ENCODE peak calls at places on chromosome 16, in five cellular contexts. G is MM.1S, Q is stomach, R is heart right ventricle, Y is AG04450. L is an unnamed sample.

GRCh38 chr16:85673529-85674417 is 15.0 kb downstream of the GINS2 start:
- DNase-seq in G (no peak), Q (peak; percentile 89), R (peak; percentile 72), Y (peak; percentile 29), L (peak; percentile 60)

GRCh38 chr16:12680531-12680930 is 123.2 kb downstream of the CPPED1 start:
- DNase-seq in G (no peak), Q (no peak), R (no peak), Y (no peak), L (no peak)

GRCh38 chr16:66481081-66481942 is 54.2 kb downstream of the BEAN1 start:
- DNase-seq in R (no peak), Q (no peak), Y (no peak), G (no peak), L (no peak)

GRCh38 chr16:24132048-24132796 is 123.9 kb upstream of the CACNG3 start:
- DNase-seq in Y (no peak), R (no peak), Q (no peak), G (no peak), L (no peak)

GRCh38 chr16:29770250-29770929 is 7.7 kb upstream of the ZG16 start:
- DNase-seq in R (no peak), Q (no peak), Y (no peak), G (no peak), L (no peak)

GRCh38 chr16:89320717-89321501 is 103.4 kb downstream of the ZNF778 start:
- DNase-seq in G (no peak), Q (peak; percentile 60), Y (no peak), R (peak; percentile 70), L (no peak)

GRCh38 chr16:89764711-89765201 is 43.4 kb downstream of the ZNF276 start:
- DNase-seq in Q (peak; percentile 86), G (peak; percentile 83), R (no peak), Y (no peak), L (no peak)

GRCh38 chr16:78045865-78046581 is 23.7 kb downstream of the CLEC3A start:
- DNase-seq in Q (peak; percentile 70), R (peak; percentile 71), G (no peak), Y (peak; percentile 4), L (peak; percentile 55)

GRCh38 chr16:88649924-88650748 is 717 bp downstream of the CYBA start:
- DNase-seq in Q (peak; percentile 48), G (peak; percentile 26), Y (no peak), R (peak; percentile 52), L (no peak)

GRCh38 chr16:85507342-85507741 is 105.8 kb upstream of the GSE1 start:
- DNase-seq in R (no peak), Y (no peak), G (no peak), Q (no peak), L (no peak)

GRCh38 chr16:27080870-27081269 is 14.1 kb downstream of the C16orf82 start:
- DNase-seq in Q (no peak), R (no peak), Y (no peak), G (no peak), L (peak; percentile 4)

GRCh38 chr16:29974291-29975133 is 844 bp downstream of the TAOK2 start:
- DNase-seq in Y (no peak), Q (no peak), R (peak; percentile 34), G (no peak), L (no peak)

GRCh38 chr16:80667925-80668324 is 127.1 kb downstream of the DYNLRB2 start:
- DNase-seq in Y (no peak), R (no peak), G (no peak), Q (no peak), L (no peak)

GRCh38 chr16:22206847-22207714 is 1.0 kb downstream of the EEF2K start:
- DNase-seq in G (peak; percentile 19), Q (peak; percentile 88), Y (no peak), R (peak; percentile 84), L (no peak)

GRCh38 chr16:54546481-54546880 is 259.9 kb upstream of the IRX3 start:
- DNase-seq in Q (no peak), Y (no peak), R (no peak), G (no peak), L (no peak)

GRCh38 chr16:85602831-85603755 is 10.0 kb upstream of the GSE1 start:
- DNase-seq in R (no peak), G (no peak), Y (no peak), Q (peak; percentile 80), L (no peak)

GRCh38 chr16:69938981-69939820 is 11.9 kb upstream of the CLEC18A start:
- DNase-seq in G (no peak), Y (no peak), Q (no peak), R (no peak), L (no peak)

GRCh38 chr16:71726491-71727319 is 2.2 kb upstream of the PHLPP2 start:
- DNase-seq in G (no peak), R (no peak), Y (no peak), Q (no peak), L (no peak)

GRCh38 chr16:30527635-30528178 is 1.3 kb upstream of the ZNF768 start:
- DNase-seq in Q (peak; percentile 36), Y (no peak), G (peak; percentile 51), R (no peak), L (no peak)

GRCh38 chr16:27258241-27258734 is 10.3 kb downstream of the NSMCE1 start:
- DNase-seq in G (no peak), Y (no peak), Q (no peak), R (no peak), L (no peak)

GRCh38 chr16:63745456-63745855 is 1376.4 kb downstream of the CDH11 start:
- DNase-seq in G (no peak), Y (no peak), Q (no peak), R (no peak), L (no peak)

GRCh38 chr16:12661656-12662172 is 142.0 kb downstream of the CPPED1 start:
- DNase-seq in Y (no peak), G (peak; percentile 34), Q (no peak), R (no peak), L (no peak)

GRCh38 chr16:19308392-19308791 is 22.9 kb downstream of the CLEC19A start:
- DNase-seq in Q (no peak), G (no peak), Y (no peak), R (no peak), L (no peak)

GRCh38 chr16:3963203-3963602 is 82.7 kb upstream of the CREBBP start:
- DNase-seq in R (no peak), Y (no peak), G (no peak), Q (no peak), L (no peak)
- H3K27ac ChIP-seq in R (no peak overlapping the region), Y (no peak overlapping the region), G (no peak overlapping the region), Q (peak overlapping the region; percentile 47), L (no peak overlapping the region)

DNA sequence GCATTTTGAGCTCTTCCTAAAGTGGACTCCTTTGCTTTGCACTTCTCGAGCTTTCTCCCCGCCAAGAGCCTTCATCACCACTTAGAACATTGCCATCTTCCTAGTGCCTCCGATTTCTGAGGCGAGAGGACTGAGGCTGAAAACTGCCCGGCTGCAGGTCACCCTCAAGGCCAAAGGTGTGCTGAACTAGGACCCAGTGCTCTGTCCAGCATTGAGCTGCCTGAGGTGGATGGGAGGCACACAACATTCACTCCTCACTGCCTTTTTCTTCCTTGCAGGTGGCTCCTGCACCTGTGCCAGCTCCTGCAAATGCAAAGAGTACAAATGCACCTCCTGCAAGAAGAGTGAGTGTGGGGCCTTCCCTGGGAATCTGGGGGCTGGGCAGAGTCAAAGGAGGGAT is 5.4 kb downstream of the MT1A start:
- DNase-seq in R (no peak), G (no peak), Q (no peak), Y (no peak), L (no peak)
- H3K4me3 ChIP-seq in R (peak overlapping the region; percentile 48), G (peak overlapping the region; percentile 32), Q (peak overlapping the region; percentile 44), Y (no peak overlapping the region), L (no peak overlapping the region)

GRCh38 chr16:87234601-87235000 is 82.6 kb downstream of the C16orf95 start:
- DNase-seq in Y (no peak), R (no peak), G (no peak), Q (no peak), L (no peak)
- H3K27ac ChIP-seq in Y (no peak overlapping the region), R (no peak overlapping the region), G (no peak overlapping the region), Q (no peak overlapping the region), L (no peak overlapping the region)

GRCh38 chr16:2692251-2692947 is 10.1 kb downstream of the KCTD5 start:
- DNase-seq in G (no peak), R (peak; percentile 52), Y (no peak), Q (no peak), L (no peak)

GRCh38 chr16:2691491-2692248 is 9.3 kb downstream of the KCTD5 start:
- DNase-seq in Q (peak; percentile 80), R (peak; percentile 51), Y (no peak), G (no peak), L (no peak)

GRCh38 chr16:2692948-2693651 is 10.8 kb downstream of the KCTD5 start:
- DNase-seq in R (peak; percentile 17), G (no peak), Y (no peak), Q (peak; percentile 48), L (no peak)

GRCh38 chr16:2689968-2690830 is 7.9 kb downstream of the KCTD5 start:
- DNase-seq in R (no peak), Y (no peak), Q (no peak), G (no peak), L (no peak)

DNA sequence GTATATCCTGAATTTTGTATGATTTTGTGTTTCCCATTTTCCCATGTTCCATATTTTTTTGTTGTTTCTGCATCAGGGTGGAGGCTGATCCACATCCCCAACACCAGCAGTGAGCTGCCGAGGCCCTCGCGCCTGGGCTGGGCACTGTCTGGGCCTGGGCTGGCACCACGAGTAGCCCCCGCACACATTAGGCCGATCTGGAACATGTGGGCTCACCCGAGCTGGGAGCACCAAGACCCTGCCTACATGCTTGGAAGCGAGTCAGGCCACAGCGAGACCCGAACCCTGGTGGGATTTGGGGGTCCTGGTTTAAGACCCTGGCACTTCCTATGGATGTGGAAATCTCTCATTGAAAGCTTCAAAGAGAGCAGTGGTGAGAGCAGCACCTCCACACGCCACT is 8.5 kb downstream of the KCTD5 start:
- DNase-seq in Y (no peak), Q (no peak), R (no peak), G (no peak), L (no peak)
- H3K4me3 ChIP-seq in Y (no peak overlapping the region), Q (no peak overlapping the region), R (no peak overlapping the region), G (no peak overlapping the region), L (no peak overlapping the region)

DNA sequence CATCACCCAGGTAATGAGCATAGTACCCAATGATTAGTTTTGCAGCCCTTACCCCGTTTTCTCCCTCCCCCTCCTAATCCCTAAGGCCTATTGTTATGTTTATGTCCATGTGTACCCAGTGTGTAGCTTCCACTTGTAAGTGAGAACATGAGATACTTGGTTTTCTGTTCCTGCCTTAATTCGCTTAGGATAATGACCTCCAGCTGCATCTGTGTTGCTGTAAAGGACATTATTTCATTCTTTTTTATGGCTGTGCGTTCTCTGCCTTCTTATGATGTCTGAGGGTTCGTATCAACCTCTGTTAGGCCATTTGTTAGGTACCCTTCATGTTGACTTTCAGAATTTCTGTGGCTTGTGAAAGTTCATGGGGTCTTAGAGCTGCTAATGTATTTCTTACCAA is 31.0 kb downstream of the CTCF start:
- DNase-seq in Q (no peak), Y (no peak), G (no peak), R (no peak), L (no peak)
- H3K27ac ChIP-seq in Q (no peak overlapping the region), Y (no peak overlapping the region), G (no peak overlapping the region), R (no peak overlapping the region), L (no peak overlapping the region)

GRCh38 chr16:15849209-15849981 is 7.4 kb downstream of the MYH11 start:
- DNase-seq in Y (no peak), G (no peak), Q (no peak), R (no peak), L (no peak)
- H3K4me3 ChIP-seq in Y (no peak overlapping the region), G (no peak overlapping the region), Q (no peak overlapping the region), R (no peak overlapping the region), L (no peak overlapping the region)

GRCh38 chr16:83137894-83138293 is 511.1 kb downstream of the CDH13 start:
- DNase-seq in Q (no peak), Y (no peak), R (no peak), G (no peak), L (no peak)
- H3K27ac ChIP-seq in Q (peak overlapping the region; percentile 16), Y (peak overlapping the region; percentile 61), R (no peak overlapping the region), G (no peak overlapping the region), L (peak overlapping the region; percentile 28)